ENCODE peak calls at places on chromosomes 13 and 19, in eight cellular contexts. One of them, this sample, is unnamed.

GRCh38 chr19:11382898-11383705 is 1.0 kb downstream of the EPOR start:
- DNase-seq in activated B cell treated with CpG ODN at 0.5 μM for 24 hours: peak
- DNase-seq in GM03348: peak
- DNase-seq in IMR-90: no peak
- DNase-seq in RWPE1: no peak
- DNase-seq in left ventricle myocardium superior: peak
- DNase-seq in stimulated activated CD8-positive, alpha-beta memory T cell treated with anti-CD3 and anti-CD28 coated beads, Interleukin-4, amount 100 ng/mL, for 1 hour: no peak
- DNase-seq in AG09309: no peak
- DNase-seq in this sample: no peak

GRCh38 chr13:59846845-59847620 is 316.7 kb downstream of the DIAPH3 start:
- DNase-seq in activated B cell treated with CpG ODN at 0.5 μM for 24 hours: no peak
- DNase-seq in GM03348: no peak
- DNase-seq in IMR-90: no peak
- DNase-seq in RWPE1: no peak
- DNase-seq in left ventricle myocardium superior: no peak
- DNase-seq in stimulated activated CD8-positive, alpha-beta memory T cell treated with anti-CD3 and anti-CD28 coated beads, Interleukin-4, amount 100 ng/mL, for 1 hour: no peak
- DNase-seq in AG09309: no peak
- DNase-seq in this sample: no peak

GRCh38 chr19:1864480-1865171 is 1.2 kb upstream of the KLF16 start:
- DNase-seq in activated B cell treated with CpG ODN at 0.5 μM for 24 hours: peak
- DNase-seq in GM03348: peak
- DNase-seq in IMR-90: peak
- DNase-seq in RWPE1: no peak
- DNase-seq in left ventricle myocardium superior: peak
- DNase-seq in stimulated activated CD8-positive, alpha-beta memory T cell treated with anti-CD3 and anti-CD28 coated beads, Interleukin-4, amount 100 ng/mL, for 1 hour: no peak
- DNase-seq in AG09309: no peak
- DNase-seq in this sample: no peak

GRCh38 chr13:89628567-89628966 is 1718.9 kb upstream of the MIR17HG start:
- DNase-seq in activated B cell treated with CpG ODN at 0.5 μM for 24 hours: no peak
- DNase-seq in GM03348: no peak
- DNase-seq in IMR-90: no peak
- DNase-seq in RWPE1: no peak
- DNase-seq in left ventricle myocardium superior: no peak
- DNase-seq in stimulated activated CD8-positive, alpha-beta memory T cell treated with anti-CD3 and anti-CD28 coated beads, Interleukin-4, amount 100 ng/mL, for 1 hour: no peak
- DNase-seq in AG09309: no peak
- DNase-seq in this sample: no peak

GRCh38 chr13:99665716-99666115 is 164.4 kb downstream of the TM9SF2 start:
- DNase-seq in activated B cell treated with CpG ODN at 0.5 μM for 24 hours: no peak
- DNase-seq in GM03348: no peak
- DNase-seq in IMR-90: no peak
- DNase-seq in RWPE1: no peak
- DNase-seq in left ventricle myocardium superior: no peak
- DNase-seq in stimulated activated CD8-positive, alpha-beta memory T cell treated with anti-CD3 and anti-CD28 coated beads, Interleukin-4, amount 100 ng/mL, for 1 hour: no peak
- DNase-seq in AG09309: no peak
- DNase-seq in this sample: no peak

GRCh38 chr19:19531951-19532805 is 3.5 kb downstream of the YJEFN3 start:
- DNase-seq in activated B cell treated with CpG ODN at 0.5 μM for 24 hours: peak
- DNase-seq in GM03348: peak
- DNase-seq in IMR-90: peak
- DNase-seq in RWPE1: peak
- DNase-seq in left ventricle myocardium superior: peak
- DNase-seq in stimulated activated CD8-positive, alpha-beta memory T cell treated with anti-CD3 and anti-CD28 coated beads, Interleukin-4, amount 100 ng/mL, for 1 hour: peak
- DNase-seq in AG09309: no peak
- DNase-seq in this sample: peak

GRCh38 chr19:17937371-17937900 is 4.6 kb downstream of the CCDC124 start:
- DNase-seq in activated B cell treated with CpG ODN at 0.5 μM for 24 hours: no peak
- DNase-seq in GM03348: no peak
- DNase-seq in IMR-90: no peak
- DNase-seq in RWPE1: no peak
- DNase-seq in left ventricle myocardium superior: no peak
- DNase-seq in stimulated activated CD8-positive, alpha-beta memory T cell treated with anti-CD3 and anti-CD28 coated beads, Interleukin-4, amount 100 ng/mL, for 1 hour: no peak
- DNase-seq in AG09309: no peak
- DNase-seq in this sample: no peak

GRCh38 chr13:38821753-38822551 is 135.1 kb downstream of the FREM2 start:
- DNase-seq in activated B cell treated with CpG ODN at 0.5 μM for 24 hours: no peak
- DNase-seq in GM03348: no peak
- DNase-seq in IMR-90: no peak
- DNase-seq in RWPE1: no peak
- DNase-seq in left ventricle myocardium superior: no peak
- DNase-seq in stimulated activated CD8-positive, alpha-beta memory T cell treated with anti-CD3 and anti-CD28 coated beads, Interleukin-4, amount 100 ng/mL, for 1 hour: no peak
- DNase-seq in AG09309: no peak
- DNase-seq in this sample: no peak

GRCh38 chr19:51024924-51025323 is 1.5 kb downstream of the KLK11 start:
- DNase-seq in activated B cell treated with CpG ODN at 0.5 μM for 24 hours: no peak
- DNase-seq in GM03348: no peak
- DNase-seq in IMR-90: no peak
- DNase-seq in RWPE1: no peak
- DNase-seq in left ventricle myocardium superior: no peak
- DNase-seq in stimulated activated CD8-positive, alpha-beta memory T cell treated with anti-CD3 and anti-CD28 coated beads, Interleukin-4, amount 100 ng/mL, for 1 hour: no peak
- DNase-seq in AG09309: no peak
- DNase-seq in this sample: no peak

GRCh38 chr13:92136449-92137180 is 738.2 kb downstream of the GPC5 start:
- DNase-seq in activated B cell treated with CpG ODN at 0.5 μM for 24 hours: no peak
- DNase-seq in GM03348: no peak
- DNase-seq in IMR-90: no peak
- DNase-seq in RWPE1: no peak
- DNase-seq in left ventricle myocardium superior: no peak
- DNase-seq in stimulated activated CD8-positive, alpha-beta memory T cell treated with anti-CD3 and anti-CD28 coated beads, Interleukin-4, amount 100 ng/mL, for 1 hour: no peak
- DNase-seq in AG09309: no peak
- DNase-seq in this sample: no peak

GRCh38 chr13:95607363-95607762 is 37.1 kb downstream of the DZIP1 start:
- DNase-seq in activated B cell treated with CpG ODN at 0.5 μM for 24 hours: no peak
- DNase-seq in GM03348: no peak
- DNase-seq in IMR-90: peak
- DNase-seq in RWPE1: peak
- DNase-seq in left ventricle myocardium superior: no peak
- DNase-seq in stimulated activated CD8-positive, alpha-beta memory T cell treated with anti-CD3 and anti-CD28 coated beads, Interleukin-4, amount 100 ng/mL, for 1 hour: no peak
- DNase-seq in AG09309: peak
- DNase-seq in this sample: peak

GRCh38 chr13:50846861-50847475 is 3.5 kb upstream of the DLEU7 start:
- DNase-seq in activated B cell treated with CpG ODN at 0.5 μM for 24 hours: no peak
- DNase-seq in GM03348: no peak
- DNase-seq in IMR-90: no peak
- DNase-seq in RWPE1: no peak
- DNase-seq in left ventricle myocardium superior: no peak
- DNase-seq in stimulated activated CD8-positive, alpha-beta memory T cell treated with anti-CD3 and anti-CD28 coated beads, Interleukin-4, amount 100 ng/mL, for 1 hour: no peak
- DNase-seq in AG09309: no peak
- DNase-seq in this sample: no peak

GRCh38 chr13:30091035-30091434 is 216.3 kb downstream of the KATNAL1 start:
- DNase-seq in activated B cell treated with CpG ODN at 0.5 μM for 24 hours: no peak
- DNase-seq in GM03348: no peak
- DNase-seq in IMR-90: no peak
- DNase-seq in RWPE1: no peak
- DNase-seq in left ventricle myocardium superior: no peak
- DNase-seq in stimulated activated CD8-positive, alpha-beta memory T cell treated with anti-CD3 and anti-CD28 coated beads, Interleukin-4, amount 100 ng/mL, for 1 hour: no peak
- DNase-seq in AG09309: no peak
- DNase-seq in this sample: no peak

GRCh38 chr13:80297094-80297493 is 43.8 kb downstream of the SPRY2 start:
- DNase-seq in activated B cell treated with CpG ODN at 0.5 μM for 24 hours: no peak
- DNase-seq in GM03348: no peak
- DNase-seq in IMR-90: no peak
- DNase-seq in RWPE1: no peak
- DNase-seq in left ventricle myocardium superior: no peak
- DNase-seq in stimulated activated CD8-positive, alpha-beta memory T cell treated with anti-CD3 and anti-CD28 coated beads, Interleukin-4, amount 100 ng/mL, for 1 hour: no peak
- DNase-seq in AG09309: no peak
- DNase-seq in this sample: no peak

GRCh38 chr13:24038405-24038804 is 122.1 kb upstream of the SPATA13 start:
- DNase-seq in activated B cell treated with CpG ODN at 0.5 μM for 24 hours: no peak
- DNase-seq in GM03348: no peak
- DNase-seq in IMR-90: peak
- DNase-seq in RWPE1: no peak
- DNase-seq in left ventricle myocardium superior: no peak
- DNase-seq in stimulated activated CD8-positive, alpha-beta memory T cell treated with anti-CD3 and anti-CD28 coated beads, Interleukin-4, amount 100 ng/mL, for 1 hour: no peak
- DNase-seq in AG09309: no peak
- DNase-seq in this sample: no peak

This sample was measured in NCI-H460.